ENCODE peak calls at places on chromosomes 6 and 20, in five cellular contexts. Y is SK-N-SH, S is GM12878, N is HepG2, K is K562. R is an unnamed sample.
A peak's percentile ranks its signal among the peaks of the same experiment; 100 is the strongest.

GRCh38 chr6:79598012-79598411 is 33.1 kb upstream of the SH3BGRL2 start:
- DNase-seq in N (no peak), K (peak; percentile 65), Y (no peak), S (no peak), R (no peak)

GRCh38 chr6:81166770-81167169 is 585.7 kb downstream of the TENT5A start:
- DNase-seq in S (no peak), Y (no peak), N (no peak), K (no peak), R (no peak)

GRCh38 chr20:49854190-49854875 is 41.7 kb downstream of the SLC9A8 start:
- DNase-seq in N (no peak), K (no peak), Y (no peak), S (no peak), R (no peak)

GRCh38 chr20:50425076-50425475 is 85.1 kb upstream of the PTPN1 start:
- DNase-seq in N (peak; percentile 61), S (no peak), K (peak; percentile 62), Y (peak; percentile 42), R (no peak)

GRCh38 chr20:8390500-8390899 is 258.4 kb downstream of the PLCB1 start:
- DNase-seq in N (no peak), S (no peak), Y (no peak), K (no peak), R (no peak)

GRCh38 chr6:170053966-170054661 is 236.8 kb downstream of the DLL1 start:
- DNase-seq in S (no peak), K (no peak), N (no peak), Y (no peak), R (no peak)

GRCh38 chr6:55958790-55959189 is 83.4 kb upstream of the BMP5 start:
- DNase-seq in S (no peak), N (no peak), K (no peak), Y (peak; percentile 17), R (no peak)

GRCh38 chr20:54140067-54140466 is 33.7 kb downstream of the CYP24A1 start:
- DNase-seq in Y (no peak), K (no peak), N (no peak), S (no peak), R (no peak)

GRCh38 chr20:18288748-18289705 is 700 bp downstream of the ZNF133 start:
- DNase-seq in K (peak; percentile 16), S (no peak), N (peak; percentile 42), Y (peak; percentile 37), R (peak; percentile 54)

GRCh38 chr6:20156824-20157223 is 55.4 kb downstream of the MBOAT1 start:
- DNase-seq in N (no peak), K (no peak), S (no peak), Y (no peak), R (no peak)

GRCh38 chr6:122408697-122409458 is 9.4 kb downstream of the HSF2 start:
- DNase-seq in Y (no peak), S (no peak), K (no peak), N (no peak), R (no peak)

GRCh38 chr6:13395272-13396237 is 67.2 kb upstream of the TBC1D7 start:
- DNase-seq in N (peak; percentile 59), K (peak; percentile 98), S (no peak), Y (peak; percentile 65), R (no peak)

GRCh38 chr6:14549319-14549770 is 431.8 kb downstream of the CD83 start:
- DNase-seq in N (no peak), K (no peak), Y (no peak), S (no peak), R (no peak)

GRCh38 chr6:148971027-148971927 is 224.4 kb downstream of the UST start:
- DNase-seq in Y (no peak), K (no peak), S (no peak), N (no peak), R (no peak)

GRCh38 chr6:134720353-134721094 is 229.4 kb downstream of the ALDH8A1 start:
- DNase-seq in Y (peak; percentile 61), N (no peak), K (no peak), S (no peak), R (no peak)

DNA sequence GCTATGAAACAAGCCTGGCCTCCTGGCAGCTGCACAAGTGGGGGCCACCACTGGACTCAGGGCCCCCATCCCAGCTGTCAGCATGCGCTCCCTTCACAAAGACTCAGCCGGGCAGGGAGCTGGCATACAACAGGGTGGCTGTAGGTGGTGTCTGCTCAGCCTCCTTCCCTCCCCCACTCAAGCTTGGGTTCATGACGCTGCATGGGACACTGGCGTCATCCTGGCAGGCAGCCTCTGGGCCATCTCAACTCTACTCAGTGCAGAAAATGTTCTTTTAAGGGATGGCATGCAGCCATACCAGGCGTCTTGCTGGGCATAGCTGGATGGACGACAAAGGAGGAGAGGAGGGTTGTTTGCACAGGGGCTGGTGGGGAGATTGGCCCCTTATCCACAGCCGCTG is 30.5 kb downstream of the SAYSD1 start:
- DNase-seq in S (no peak), Y (no peak), N (no peak), K (no peak), R (no peak)
- TF ChIP-seq JUND in S (no peak), Y (no peak), N (no peak), K (no peak), R (no peak)

GRCh38 chr6:27605401-27606342 is 132.8 kb upstream of the ZNF184 start:
- DNase-seq in Y (no peak), S (no peak), N (peak; percentile 61), K (peak; percentile 91), R (peak; percentile 95)
- TF ChIP-seq RFX5 in Y (no peak), S (no peak), N (no peak), K (peak; percentile 39), R (no peak)

GRCh38 chr6:41464481-41464880 is 81.7 kb upstream of the FOXP4 start:
- DNase-seq in K (no peak), S (no peak), N (no peak), Y (no peak), R (no peak)
- TF ChIP-seq JUND in K (no peak), S (no peak), N (no peak), Y (no peak), R (no peak)

GRCh38 chr6:164991573-164991972 is 317.8 kb downstream of the C6orf118 start:
- DNase-seq in N (no peak), S (no peak), K (no peak), Y (no peak), R (no peak)
- TF ChIP-seq RFX5 in N (no peak), S (no peak), K (no peak), Y (no peak), R (no peak)

GRCh38 chr6:47478233-47479155 is 905 bp downstream of the CD2AP start:
- DNase-seq in Y (no peak), S (no peak), K (peak; percentile 87), N (peak; percentile 43), R (peak; percentile 77)
- TF ChIP-seq JUND in Y (no peak), S (no peak), K (peak; percentile 26), N (no peak), R (no peak)

DNA sequence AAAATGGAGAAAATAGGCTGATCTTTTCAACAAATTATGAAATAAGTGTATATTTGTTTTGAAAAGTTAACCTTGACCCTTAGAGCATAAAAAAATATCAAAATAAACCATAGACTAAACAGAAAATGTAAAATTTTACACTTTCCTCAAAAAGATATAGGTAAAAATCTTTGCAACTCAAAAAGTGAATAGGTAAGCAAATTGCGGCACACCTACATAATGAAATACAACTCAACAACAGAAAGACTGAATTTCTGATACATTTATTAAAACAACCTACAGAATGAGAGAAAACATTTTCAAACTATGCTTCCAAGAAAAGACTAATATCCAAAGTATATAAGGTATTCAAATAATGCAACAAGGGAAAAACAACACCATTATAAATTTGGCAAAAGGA is 425.7 kb upstream of the KHDRBS2 start:
- DNase-seq in Y (no peak), N (no peak), S (no peak), K (no peak), R (no peak)
- TF ChIP-seq RFX5 in Y (no peak), N (no peak), S (no peak), K (no peak), R (no peak)

GRCh38 chr6:106145741-106146227 is 59.6 kb downstream of the PRDM1 start:
- DNase-seq in Y (no peak), S (peak; percentile 66), K (no peak), N (no peak), R (no peak)
- TF ChIP-seq JUND in Y (no peak), S (no peak), K (no peak), N (no peak), R (no peak)

GRCh38 chr6:44285552-44286284 is 15.5 kb downstream of the TMEM151B start:
- DNase-seq in S (no peak), K (peak; percentile 55), N (no peak), Y (no peak), R (no peak)
- TF ChIP-seq RFX5 in S (no peak), K (no peak), N (no peak), Y (no peak), R (no peak)